ENCODE peak calls at places on chromosomes 12 and 14, in ten cellular contexts. T, R, D, O, E, A, P, Q, N and Z are unnamed samples.

GRCh38 chr12:113884392-113884791 is 81.7 kb downstream of the RBM19 start:
- DNase-seq in T (no peak), Q (no peak), D (no peak), E (no peak), N (no peak), O (no peak), P (no peak), A (no peak), R (no peak), Z (no peak)

GRCh38 chr12:5503774-5504173 is 71.9 kb downstream of the NTF3 start:
- DNase-seq in O (no peak), R (peak; percentile 78), Q (no peak), T (no peak), N (no peak), A (no peak), P (peak; percentile 57), D (no peak), E (no peak), Z (no peak)

GRCh38 chr12:121697093-121697698 is 15.4 kb upstream of the TMEM120B start:
- DNase-seq in P (no peak), Q (no peak), D (no peak), A (no peak), T (peak; percentile 54), E (peak; percentile 47), N (no peak), R (no peak), O (no peak), Z (no peak)

GRCh38 chr12:62128186-62128965 is 131.8 kb upstream of the USP15 start:
- DNase-seq in A (no peak), O (no peak), Q (no peak), D (no peak), T (no peak), R (no peak), E (no peak), N (no peak), P (no peak), Z (no peak)

GRCh38 chr12:63922446-63922845 is 77.9 kb downstream of the SRGAP1 start:
- DNase-seq in N (no peak), T (no peak), E (peak; percentile 66), P (no peak), Q (no peak), O (no peak), D (no peak), A (no peak), R (no peak), Z (no peak)

GRCh38 chr14:33057585-33057984 is 118.9 kb downstream of the NPAS3 start:
- DNase-seq in O (no peak), D (no peak), E (no peak), A (no peak), R (no peak), Q (no peak), N (no peak), P (no peak), T (no peak), Z (no peak)

GRCh38 chr12:89016970-89017778 is 335.1 kb downstream of the DUSP6 start:
- DNase-seq in N (no peak), Q (no peak), O (no peak), P (no peak), A (peak; percentile 25), E (peak; percentile 76), D (peak; percentile 12), T (peak; percentile 24), R (peak; percentile 72), Z (peak; percentile 25)

GRCh38 chr12:50182461-50182860 is 15.3 kb upstream of the CERS5 start:
- DNase-seq in N (no peak), T (no peak), D (no peak), P (no peak), R (no peak), O (no peak), A (no peak), E (no peak), Q (no peak), Z (no peak)

DNA sequence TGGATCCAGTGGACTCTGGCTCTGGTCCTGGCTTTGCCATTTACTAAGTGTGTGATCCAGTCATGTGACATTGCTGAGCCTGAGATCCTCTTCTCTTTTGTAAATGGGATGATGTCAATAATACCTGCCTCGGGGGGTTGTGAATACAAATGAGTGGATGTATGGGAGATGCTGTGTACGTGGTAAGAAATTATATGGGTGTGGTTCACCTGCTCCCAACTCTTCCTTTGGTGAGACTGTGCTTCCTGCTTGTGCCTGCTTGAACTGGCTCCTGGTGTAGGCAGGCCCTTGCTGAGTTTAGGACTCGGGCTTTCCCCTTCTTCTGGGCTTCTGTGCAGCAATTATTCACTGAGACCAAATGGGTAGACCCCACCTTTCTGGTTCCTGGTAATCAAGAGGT is 189.5 kb upstream of the FRMD6 start:
- DNase-seq in Q (no peak), P (no peak), T (no peak), N (no peak), E (no peak), O (no peak), D (no peak), A (no peak), R (no peak), Z (no peak)
- TF ChIP-seq POLR2A in Q (no peak), P (no peak), T (no peak), N (no peak), E (no peak), O (no peak), D (no peak), A (no peak), R (no peak), Z (no peak)

GRCh38 chr12:124459852-124460645 is 107.4 kb downstream of the NCOR2 start:
- DNase-seq in E (no peak), A (no peak), D (no peak), T (no peak), R (no peak), O (no peak), Q (no peak), N (no peak), P (no peak), Z (no peak)
- H3K4me1 ChIP-seq in E (no peaks in the 10 kb centered on the region), A (peaks cover 24% of the 10 kb centered on the region), D (peaks cover 20% of the 10 kb centered on the region), T (peaks cover 12% of the 10 kb centered on the region), R (peaks cover 43% of the 10 kb centered on the region), O (peaks cover 30% of the 10 kb centered on the region), Q (peaks cover 21% of the 10 kb centered on the region), N (peaks cover 24% of the 10 kb centered on the region), P (peaks cover 19% of the 10 kb centered on the region), Z (peaks cover 4% of the 10 kb centered on the region)

GRCh38 chr12:66563220-66563619 is 115.7 kb downstream of the GRIP1 start:
- DNase-seq in R (no peak), Q (no peak), D (no peak), P (no peak), N (no peak), A (no peak), O (no peak), T (no peak), E (no peak), Z (no peak)
- TF ChIP-seq POLR2A in R (no peak), Q (no peak), D (no peak), P (no peak), N (no peak), A (no peak), O (no peak), T (no peak), E (no peak), Z (no peak)

GRCh38 chr12:15562263-15562662 is 226.9 kb downstream of the EPS8 start:
- DNase-seq in N (no peak), E (no peak), A (no peak), D (no peak), P (no peak), Q (no peak), R (no peak), O (no peak), T (no peak), Z (no peak)

GRCh38 chr12:15558915-15559528 is 230.2 kb downstream of the EPS8 start:
- DNase-seq in O (no peak), D (no peak), A (no peak), R (no peak), Q (no peak), T (no peak), E (no peak), N (no peak), P (no peak), Z (no peak)

GRCh38 chr12:15563683-15564082 is 225.5 kb downstream of the EPS8 start:
- DNase-seq in N (no peak), Q (no peak), O (no peak), P (no peak), T (no peak), D (no peak), A (no peak), R (no peak), E (no peak), Z (no peak)
- H3K4me1 ChIP-seq in N (peaks cover 4% of the 10 kb centered on the region), Q (peaks cover 6% of the 10 kb centered on the region), O (no peaks in the 10 kb centered on the region), P (no peaks in the 10 kb centered on the region), T (no peaks in the 10 kb centered on the region), D (no peaks in the 10 kb centered on the region), A (no peaks in the 10 kb centered on the region), R (peaks cover 17% of the 10 kb centered on the region), E (no peaks in the 10 kb centered on the region), Z (peaks cover 3% of the 10 kb centered on the region)

GRCh38 chr14:91234791-91235114 is 9.8 kb downstream of the GPR68 start:
- DNase-seq in R (no peak), T (no peak), N (no peak), A (no peak), P (no peak), Q (no peak), O (no peak), E (no peak), D (no peak), Z (no peak)
- TF ChIP-seq POLR2A in R (no peak), T (no peak), N (no peak), A (no peak), P (no peak), Q (no peak), O (no peak), E (no peak), D (no peak), Z (no peak)

GRCh38 chr12:29882771-29883315 is 99.1 kb upstream of the TMTC1 start:
- DNase-seq in R (no peak), A (no peak), E (no peak), P (no peak), D (no peak), T (no peak), N (no peak), O (no peak), Q (no peak), Z (no peak)

GRCh38 chr12:29880987-29881386 is 97.2 kb upstream of the TMTC1 start:
- DNase-seq in E (no peak), O (no peak), D (no peak), T (no peak), N (no peak), R (no peak), A (no peak), P (no peak), Q (no peak), Z (no peak)

GRCh38 chr12:29883558-29883957 is 99.8 kb upstream of the TMTC1 start:
- DNase-seq in E (no peak), Q (no peak), A (no peak), O (no peak), R (no peak), D (no peak), T (no peak), P (no peak), N (no peak), Z (no peak)

DNA sequence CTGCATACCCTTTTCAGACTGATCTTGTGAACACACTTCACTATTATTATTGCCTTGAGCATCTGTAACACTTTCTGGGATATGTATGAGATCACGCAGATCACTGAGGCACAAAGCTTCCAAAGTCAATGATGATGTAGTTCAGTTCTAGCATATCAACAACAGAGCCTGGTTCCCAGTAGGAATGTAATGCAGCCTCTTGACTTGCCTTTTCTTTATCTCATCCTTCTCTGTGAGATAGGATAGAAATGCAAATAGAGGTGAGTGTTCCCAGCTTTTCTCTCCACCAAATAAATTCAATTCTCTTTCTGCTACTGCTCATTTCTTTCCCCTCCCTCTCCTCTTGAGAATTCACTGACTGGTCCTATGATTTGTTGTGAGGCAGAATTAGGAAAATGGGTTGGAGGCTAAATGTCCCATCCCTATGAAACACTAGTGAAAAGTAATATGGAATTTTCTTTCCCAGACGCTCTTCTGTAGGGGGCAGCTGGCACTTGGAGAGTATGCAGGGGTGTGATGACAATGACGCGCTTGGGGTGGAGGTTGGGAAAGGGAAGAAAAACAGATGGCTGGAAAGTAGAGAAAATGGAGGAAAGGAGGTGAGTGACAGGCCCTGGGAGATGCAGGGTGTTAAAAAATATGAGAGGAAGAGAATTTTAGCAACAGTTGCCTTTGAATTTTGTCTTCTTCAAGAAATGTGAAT is 96.0 kb upstream of the TMTC1 start:
- DNase-seq in Q (no peak), O (no peak), A (no peak), T (no peak), N (no peak), E (no peak), R (no peak), D (no peak), P (no peak), Z (no peak)
- H3K4me1 ChIP-seq in Q (no peaks in the 10 kb centered on the region), O (no peaks in the 10 kb centered on the region), A (peaks cover 4% of the 10 kb centered on the region), T (no peaks in the 10 kb centered on the region), N (no peaks in the 10 kb centered on the region), E (no peaks in the 10 kb centered on the region), R (no peaks in the 10 kb centered on the region), D (no peaks in the 10 kb centered on the region), P (no peaks in the 10 kb centered on the region), Z (no peaks in the 10 kb centered on the region)